ENCODE peak calls at places on chromosome 10, in seven cellular contexts. O, K, Q, J, F, L and X are unnamed samples.

GRCh38 chr10:61786728-61787127 is 114.8 kb upstream of the ARID5B start:
- DNase-seq in O (no peak), K (no peak), Q (no peak), L (no peak), J (no peak), F (no peak), X (no peak)

GRCh38 chr10:125543796-125544195 is 139.2 kb downstream of the TEX36 start:
- DNase-seq in J (no peak), L (no peak), Q (no peak), K (no peak), F (no peak), O (no peak), X (no peak)

GRCh38 chr10:48456808-48457761 is 147.8 kb downstream of the ARHGAP22 start:
- DNase-seq in Q (no peak), L (no peak), K (no peak), O (no peak), J (no peak), F (no peak), X (peak; percentile 26)

GRCh38 chr10:99560277-99561126 is 27.8 kb downstream of the NKX2-3 start:
- DNase-seq in K (peak; percentile 22), O (peak; percentile 17), J (peak; percentile 70), F (peak; percentile 43), L (no peak), Q (no peak), X (peak; percentile 70)

GRCh38 chr10:70418229-70418628 is 14.3 kb downstream of the EIF4EBP2 start:
- DNase-seq in L (no peak), F (no peak), K (no peak), O (no peak), Q (no peak), J (peak; percentile 10), X (no peak)

GRCh38 chr10:86371691-86372090 is 5.1 kb upstream of the GRID1 start:
- DNase-seq in J (no peak), Q (no peak), K (no peak), F (no peak), O (no peak), L (no peak), X (peak; percentile 39)

GRCh38 chr10:79089579-79090110 is 20.9 kb downstream of the ZMIZ1 start:
- DNase-seq in J (no peak), L (no peak), O (no peak), F (no peak), K (no peak), Q (no peak), X (no peak)

GRCh38 chr10:93680414-93681047 is 21.9 kb downstream of the FRA10AC1 start:
- DNase-seq in K (no peak), L (no peak), J (peak; percentile 69), O (no peak), Q (no peak), F (no peak), X (no peak)

GRCh38 chr10:131870831-131871672 is 29.8 kb upstream of the PPP2R2D start:
- DNase-seq in L (no peak), F (no peak), J (no peak), Q (no peak), K (no peak), O (no peak), X (no peak)

GRCh38 chr10:2414562-2414961 is 652.8 kb upstream of the PFKP start:
- DNase-seq in L (no peak), K (no peak), J (no peak), F (no peak), Q (no peak), O (no peak), X (no peak)

GRCh38 chr10:77328272-77328816 is 309.3 kb downstream of the KCNMA1 start:
- DNase-seq in Q (no peak), L (no peak), F (peak; percentile 27), K (peak; percentile 8), J (peak; percentile 35), O (no peak), X (peak; percentile 35)

GRCh38 chr10:26567349-26567721 is 129.2 kb downstream of the APBB1IP start:
- DNase-seq in K (no peak), Q (no peak), O (no peak), J (no peak), F (no peak), L (no peak), X (no peak)

GRCh38 chr10:94038024-94038423 is 44.3 kb downstream of the PLCE1 start:
- DNase-seq in L (no peak), O (no peak), F (no peak), Q (no peak), J (peak; percentile 95), K (no peak), X (no peak)

GRCh38 chr10:122981066-122981464 is 864 bp downstream of the PSTK start:
- DNase-seq in J (peak; percentile 67), K (no peak), O (no peak), Q (no peak), L (no peak), F (peak; percentile 37), X (no peak)

GRCh38 chr10:124744047-124744687 is at the start of gene FAM53B:
- DNase-seq in O (peak; percentile 76), Q (no peak), J (peak; percentile 82), L (peak; percentile 60), F (peak; percentile 80), K (peak; percentile 81), X (peak; percentile 77)

GRCh38 chr10:13865758-13866491 is 279.2 kb downstream of the PRPF18 start:
- DNase-seq in J (peak; percentile 69), L (no peak), Q (no peak), O (no peak), F (no peak), K (peak; percentile 49), X (peak; percentile 69)

GRCh38 chr10:16581202-16581601 is 59.5 kb upstream of the C1QL3 start:
- DNase-seq in O (no peak), L (no peak), K (no peak), F (no peak), J (no peak), Q (no peak), X (no peak)

GRCh38 chr10:117214401-117214800 is 17.1 kb downstream of the KCNK18 start:
- DNase-seq in O (no peak), L (no peak), F (no peak), J (peak; percentile 44), K (no peak), Q (no peak), X (no peak)

GRCh38 chr10:21891439-21891838 is 112.1 kb downstream of the DNAJC1 start:
- DNase-seq in K (no peak), L (no peak), F (no peak), O (no peak), J (no peak), Q (no peak), X (no peak)

GRCh38 chr10:129950651-129951050 is 13.4 kb downstream of the EBF3 start:
- DNase-seq in Q (no peak), O (no peak), L (no peak), J (no peak), F (no peak), K (no peak), X (no peak)

GRCh38 chr10:121409466-121410104 is 188.7 kb downstream of the FGFR2 start:
- DNase-seq in K (no peak), O (no peak), F (no peak), L (no peak), J (no peak), Q (no peak), X (no peak)

GRCh38 chr10:30553625-30554442 is 75.7 kb downstream of the LYZL2 start:
- DNase-seq in K (peak; percentile 74), Q (no peak), O (no peak), L (no peak), J (peak; percentile 52), F (no peak), X (peak; percentile 80)

GRCh38 chr10:126227762-126228134 is 160.5 kb downstream of the ADAM12 start:
- DNase-seq in Q (no peak), O (no peak), F (no peak), J (no peak), K (no peak), L (no peak), X (no peak)

GRCh38 chr10:112026438-112026837 is 157.1 kb downstream of the GPAM start:
- DNase-seq in L (no peak), F (no peak), O (no peak), J (no peak), K (no peak), Q (no peak), X (peak; percentile 34)

GRCh38 chr10:82463165-82463564 is 588.2 kb downstream of the NRG3 start:
- DNase-seq in O (no peak), F (no peak), L (no peak), Q (no peak), J (no peak), K (no peak), X (no peak)

GRCh38 chr10:29735628-29736324 is 101.0 kb upstream of the SVIL start:
- DNase-seq in F (peak; percentile 96), Q (no peak), J (peak; percentile 89), O (peak; percentile 79), K (peak; percentile 85), L (peak; percentile 68), X (peak; percentile 87)

GRCh38 chr10:8113616-8114015 is 59.1 kb downstream of the GATA3 start:
- DNase-seq in O (no peak), Q (no peak), F (no peak), J (no peak), K (no peak), L (no peak), X (no peak)

GRCh38 chr10:88045544-88046415 is 182.4 kb downstream of the PTEN start:
- DNase-seq in J (no peak), K (peak; percentile 15), F (no peak), L (no peak), O (no peak), Q (no peak), X (no peak)

GRCh38 chr10:72322030-72322279 is 32.8 kb downstream of the DNAJB12 start:
- DNase-seq in K (no peak), F (no peak), Q (no peak), J (no peak), L (no peak), O (no peak), X (no peak)

GRCh38 chr10:79314761-79315601 is 32.3 kb upstream of the PPIF start:
- DNase-seq in L (no peak), J (no peak), O (no peak), F (no peak), Q (no peak), K (no peak), X (no peak)